ENCODE peak calls at places on chromosome 22, in six cellular contexts. K, W, C, M, U and P are unnamed samples.

GRCh38 chr22:29157759-29158535 is 47.7 kb upstream of the EMID1 start:
- DNase-seq in W (no peak), M (no peak), U (no peak), K (no peak), C (peak), P (no peak)

GRCh38 chr22:22772396-22772795 is 115.2 kb upstream of the IGLL5 start:
- DNase-seq in C (no peak), W (no peak), K (no peak), M (no peak), U (no peak), P (no peak)

GRCh38 chr22:23581252-23581634 is 1.2 kb upstream of the IGLL1 start:
- DNase-seq in W (no peak), C (no peak), M (no peak), K (no peak), U (no peak), P (no peak)

GRCh38 chr22:44543781-44544181 is 45.7 kb upstream of the RTL6 start:
- DNase-seq in K (no peak), C (peak), M (no peak), U (no peak), W (no peak), P (no peak)

GRCh38 chr22:29503811-29504372 is 23.9 kb downstream of the NEFH start:
- DNase-seq in U (no peak), C (no peak), W (peak), K (peak), M (no peak), P (no peak)

GRCh38 chr22:29830585-29830984 is 7.5 kb downstream of the ASCC2 start:
- DNase-seq in K (no peak), M (no peak), U (no peak), C (no peak), W (no peak), P (no peak)

GRCh38 chr22:43376765-43377485 is 33.8 kb upstream of the SCUBE1 start:
- DNase-seq in M (no peak), C (no peak), U (no peak), K (no peak), W (no peak), P (no peak)

GRCh38 chr22:28398987-28399386 is 280.7 kb downstream of the TTC28 start:
- DNase-seq in W (peak), K (no peak), M (no peak), U (no peak), C (no peak), P (no peak)

GRCh38 chr22:29831958-29832357 is 6.1 kb downstream of the ASCC2 start:
- DNase-seq in W (no peak), K (no peak), M (no peak), U (no peak), C (peak), P (no peak)

GRCh38 chr22:21451545-21452520 is 15.4 kb upstream of the TMEM191C start:
- DNase-seq in K (no peak), C (no peak), U (peak), W (no peak), M (no peak), P (peak)

GRCh38 chr22:49364398-49364797 is 463.3 kb downstream of the BRD1 start:
- DNase-seq in W (no peak), K (no peak), C (no peak), M (no peak), U (no peak), P (no peak)

GRCh38 chr22:40324468-40325305 is 21.6 kb upstream of the ADSL start:
- DNase-seq in W (no peak), K (no peak), M (no peak), U (no peak), C (no peak), P (no peak)

GRCh38 chr22:45212306-45212709 is 28.4 kb downstream of the KIAA0930 start:
- DNase-seq in W (peak), C (peak), K (peak), M (no peak), U (no peak), P (no peak)

GRCh38 chr22:49370841-49371301 is 456.8 kb downstream of the BRD1 start:
- DNase-seq in U (peak), C (no peak), K (no peak), M (no peak), W (no peak), P (peak)

GRCh38 chr22:27116295-27116694 is 458.9 kb downstream of the MIAT start:
- DNase-seq in M (no peak), W (no peak), U (no peak), K (no peak), C (no peak), P (no peak)

GRCh38 chr22:49662681-49663080 is 165.0 kb downstream of the BRD1 start:
- DNase-seq in C (no peak), M (no peak), K (no peak), U (peak), W (no peak), P (peak)

GRCh38 chr22:28498044-28498443 is 181.6 kb downstream of the TTC28 start:
- DNase-seq in M (no peak), W (no peak), K (no peak), C (no peak), U (no peak), P (no peak)

GRCh38 chr22:47060718-47061117 is 298.3 kb downstream of the TBC1D22A start:
- DNase-seq in W (no peak), K (no peak), C (no peak), M (no peak), U (no peak), P (no peak)

GRCh38 chr22:44154431-44154942 is 26.2 kb upstream of the PARVG start:
- DNase-seq in M (no peak), U (no peak), C (no peak), K (peak), W (peak), P (no peak)

GRCh38 chr22:48217596-48217995 is 1455.1 kb downstream of the TBC1D22A start:
- DNase-seq in W (no peak), C (no peak), U (no peak), M (no peak), K (no peak), P (peak)

GRCh38 chr22:23251445-23252093 is 71.3 kb downstream of the BCR start:
- DNase-seq in M (no peak), W (peak), C (peak), U (no peak), K (peak), P (no peak)

GRCh38 chr22:18975434-18976196 is 39.5 kb upstream of the PRODH start:
- DNase-seq in U (no peak), W (no peak), C (no peak), K (no peak), M (no peak), P (no peak)

GRCh38 chr22:18979957-18980356 is 43.9 kb upstream of the PRODH start:
- DNase-seq in K (no peak), M (no peak), C (no peak), U (no peak), W (no peak), P (no peak)

GRCh38 chr22:18978506-18978905 is 42.4 kb upstream of the PRODH start:
- DNase-seq in W (no peak), C (no peak), U (no peak), M (no peak), K (no peak), P (no peak)

GRCh38 chr22:18976197-18976751 is 40.2 kb upstream of the PRODH start:
- DNase-seq in C (no peak), W (no peak), K (no peak), M (no peak), U (no peak), P (no peak)

DNA sequence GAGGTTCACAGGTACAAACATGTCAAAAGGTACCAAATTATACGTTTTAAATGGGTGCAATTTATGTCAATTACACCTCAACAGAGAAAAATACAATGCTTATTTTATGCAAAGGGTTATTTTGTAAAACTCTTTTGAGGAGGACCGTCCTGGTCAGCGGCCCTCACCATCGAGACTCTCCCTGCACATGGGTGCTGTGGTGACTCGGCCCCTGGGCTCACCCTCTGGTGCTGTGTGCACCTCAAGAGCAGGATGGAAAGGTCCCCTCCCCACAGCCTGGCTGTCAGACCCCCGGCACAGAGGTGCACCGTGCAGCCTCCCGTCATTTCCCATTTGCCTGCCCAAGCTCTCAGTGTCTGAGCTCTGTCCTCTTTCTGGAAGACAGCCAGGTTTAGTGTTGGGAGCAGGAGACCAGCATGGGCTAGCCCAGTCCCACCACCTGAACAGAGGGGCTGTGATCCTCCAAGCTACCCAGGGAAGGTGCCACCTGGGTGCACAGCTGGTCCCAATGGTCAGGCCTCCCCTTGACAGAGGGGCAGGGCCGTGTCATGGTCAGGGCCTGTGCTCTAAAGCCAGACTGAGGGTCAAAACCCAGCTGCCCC is 41.8 kb upstream of the PRODH start:
- DNase-seq in K (no peak), W (no peak), C (no peak), U (no peak), M (no peak), P (no peak)
- H3K14ac ChIP-seq in K (no peak), W (no peak), C (no peak), U (no peak), M (no peak), P (no peak)

DNA sequence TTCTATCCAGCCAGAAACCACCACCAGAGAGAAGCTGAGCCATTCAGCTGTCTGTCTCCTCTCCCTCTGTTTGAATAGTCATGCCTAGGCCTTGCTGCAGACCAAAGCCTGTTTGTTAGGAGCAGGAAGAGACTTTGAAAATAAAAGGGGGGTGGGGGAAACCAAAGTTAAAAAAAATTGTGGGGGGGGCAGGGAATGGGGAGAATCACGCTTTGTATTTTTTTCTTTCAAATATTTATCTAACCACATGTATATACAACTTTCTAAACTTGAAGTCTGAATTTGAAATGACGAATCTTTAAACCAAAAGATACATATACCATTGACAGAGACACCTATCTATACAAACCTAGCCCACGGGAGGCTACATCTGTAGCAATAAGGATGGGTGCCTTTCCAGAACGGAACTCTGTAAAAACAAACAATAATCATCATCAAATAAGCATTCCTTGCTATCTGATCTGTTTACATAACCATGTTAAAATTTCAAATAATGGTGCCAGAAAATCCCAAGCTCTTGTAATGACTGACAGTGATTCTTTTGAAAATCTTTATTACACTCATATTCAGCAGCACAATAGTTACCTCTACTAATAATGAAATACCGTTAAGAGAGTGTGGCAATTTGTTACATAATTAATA is 14.3 kb downstream of the DDX17 start:
- DNase-seq in C (no peak), M (no peak), W (peak), U (no peak), K (peak), P (no peak)
- H3K14ac ChIP-seq in C (no peak), M (no peak), W (no peak), U (no peak), K (no peak), P (no peak)

DNA sequence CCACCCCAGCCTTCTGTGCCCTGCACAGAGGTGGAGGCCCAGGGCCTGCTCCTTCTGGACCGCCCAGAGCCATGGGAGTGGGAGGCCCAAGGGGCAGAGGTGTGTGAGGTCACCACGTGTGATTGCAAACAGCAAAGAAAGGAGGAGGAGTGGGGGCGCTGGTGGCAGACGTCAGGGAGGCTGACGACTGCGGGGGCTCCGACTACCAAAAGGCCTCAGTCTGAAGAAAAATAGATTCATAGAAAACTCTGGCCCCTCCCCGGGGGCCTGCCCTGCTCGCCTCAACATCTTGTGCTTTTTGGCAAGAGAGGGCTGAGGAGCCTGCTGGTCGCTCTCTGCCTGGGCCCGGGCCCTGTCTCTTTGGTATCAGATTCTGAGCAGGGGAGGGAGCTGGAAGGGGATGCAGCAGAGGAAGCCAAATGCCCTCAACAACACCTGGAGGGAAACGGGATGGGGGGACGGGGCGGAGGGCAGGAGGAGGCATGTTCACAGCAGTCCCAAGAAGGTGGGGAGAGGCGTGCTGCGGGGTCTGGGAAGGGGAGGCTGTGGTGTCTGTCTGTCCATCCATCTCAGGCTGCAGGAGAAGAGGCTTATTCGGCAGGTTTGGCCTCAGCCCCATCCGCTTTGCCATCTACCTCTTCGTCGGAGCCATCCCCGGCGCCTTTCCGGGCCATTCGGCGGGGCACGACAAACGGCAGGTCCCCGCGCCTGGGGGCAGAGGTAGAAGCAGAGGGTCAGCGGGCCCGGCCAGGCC is 29.3 kb downstream of the APOL1 start:
- DNase-seq in M (no peak), W (no peak), K (no peak), C (no peak), U (no peak), P (no peak)
- H3K14ac ChIP-seq in M (no peak), W (no peak), K (no peak), C (no peak), U (no peak), P (no peak)

GRCh38 chr22:30925667-30926066 is 42.9 kb downstream of the MORC2 start:
- DNase-seq in W (no peak), C (no peak), K (no peak), U (no peak), M (no peak), P (peak)

GRCh38 chr22:30920407-30920806 is 48.2 kb downstream of the MORC2 start:
- DNase-seq in K (peak), U (peak), C (peak), M (peak), W (peak), P (peak)

GRCh38 chr22:30922151-30922611 is 46.4 kb downstream of the MORC2 start:
- DNase-seq in W (peak), M (no peak), U (no peak), K (no peak), C (peak), P (no peak)

GRCh38 chr22:30921108-30921507 is 47.5 kb downstream of the MORC2 start:
- DNase-seq in W (no peak), U (peak), M (no peak), K (no peak), C (peak), P (no peak)

GRCh38 chr22:30923168-30923900 is 45.2 kb downstream of the MORC2 start:
- DNase-seq in C (no peak), K (no peak), W (no peak), U (no peak), M (no peak), P (no peak)
- H3K14ac ChIP-seq in C (no peak), K (no peak), W (no peak), U (no peak), M (no peak), P (no peak)